ENCODE peak calls at places on chromosome 14, in nine cellular contexts. Q is left colon; L is kidney tubule cell; S is HCEC 1CT; Y is EH; P is ureter; A is head of caudate nucleus; C is Panc1; F is naive thymus-derived CD4-positive, alpha-beta T cell. R is an unnamed sample.

GRCh38 chr14:22505751-22506710 is 83.0 kb downstream of the DAD1 start:
- DNase-seq in S (no peak), C (no peak), P (no peak), Y (no peak), L (no peak), Q (no peak), A (no peak), F (no peak), R (no peak)

GRCh38 chr14:104387385-104388010 is 192.1 kb upstream of the C14orf180 start:
- DNase-seq in L (no peak), A (no peak), S (no peak), Y (no peak), C (no peak), Q (peak; percentile 20), P (no peak), F (no peak), R (no peak)

GRCh38 chr14:94697773-94698556 is 71.9 kb downstream of the GSC start:
- DNase-seq in A (no peak), P (no peak), Q (no peak), Y (peak; percentile 6), F (no peak), L (peak; percentile 9), S (no peak), C (no peak), R (no peak)

GRCh38 chr14:48035836-48036235 is 360.4 kb upstream of the MDGA2 start:
- DNase-seq in S (no peak), C (no peak), P (no peak), A (no peak), L (no peak), Y (no peak), Q (no peak), F (no peak), R (no peak)

GRCh38 chr14:52351561-52352491 is 37.7 kb downstream of the PTGER2 start:
- DNase-seq in A (no peak), P (no peak), L (peak; percentile 87), C (no peak), S (peak; percentile 45), Q (no peak), F (no peak), Y (peak; percentile 86), R (no peak)

GRCh38 chr14:89598548-89599186 is 181.6 kb upstream of the FOXN3 start:
- DNase-seq in P (no peak), L (peak; percentile 13), C (no peak), F (no peak), A (no peak), S (peak; percentile 16), Q (no peak), Y (peak; percentile 30), R (no peak)

GRCh38 chr14:62409909-62410308 is 635.3 kb downstream of the KCNH5 start:
- DNase-seq in Q (no peak), Y (peak; percentile 62), C (peak; percentile 15), F (no peak), A (no peak), L (no peak), P (no peak), S (peak; percentile 85), R (peak; percentile 50)

GRCh38 chr14:58770501-58770982 is 132.8 kb downstream of the DACT1 start:
- DNase-seq in Y (no peak), L (no peak), P (no peak), F (no peak), Q (peak; percentile 45), S (no peak), C (no peak), A (no peak), R (no peak)

GRCh38 chr14:93643676-93644075 is 144.6 kb downstream of the PRIMA1 start:
- DNase-seq in Y (no peak), F (no peak), C (no peak), S (no peak), Q (no peak), A (no peak), P (no peak), L (no peak), R (no peak)

GRCh38 chr14:101440511-101440910 is 120.8 kb upstream of the DIO3 start:
- DNase-seq in F (no peak), C (no peak), A (no peak), Y (no peak), L (no peak), S (no peak), P (no peak), Q (no peak), R (no peak)

GRCh38 chr14:78425782-78426181 is 255.6 kb downstream of the NRXN3 start:
- DNase-seq in C (no peak), Q (no peak), L (no peak), S (no peak), P (no peak), A (no peak), F (no peak), Y (no peak), R (no peak)

GRCh38 chr14:53412819-53413664 is 259.9 kb upstream of the DDHD1 start:
- DNase-seq in L (peak; percentile 8), F (no peak), Q (no peak), Y (peak; percentile 35), P (no peak), A (no peak), S (peak; percentile 15), C (peak; percentile 2), R (peak; percentile 24)

GRCh38 chr14:22231022-22231421 is 358.0 kb downstream of the DAD1 start:
- DNase-seq in S (no peak), L (no peak), Y (no peak), C (no peak), P (no peak), F (peak; percentile 8), A (no peak), Q (no peak), R (no peak)

GRCh38 chr14:76034566-76034965 is 49.0 kb downstream of the IFT43 start:
- DNase-seq in F (no peak), Q (no peak), Y (peak; percentile 13), S (no peak), A (no peak), L (no peak), P (no peak), C (no peak), R (no peak)

GRCh38 chr14:61589691-61590521 is 105.4 kb upstream of the HIF1A start:
- DNase-seq in C (no peak), A (no peak), Q (no peak), S (no peak), Y (no peak), F (no peak), L (peak; percentile 46), P (no peak), R (no peak)

GRCh38 chr14:59511916-59512530 is 27.7 kb downstream of the JKAMP start:
- DNase-seq in F (no peak), P (no peak), C (no peak), S (no peak), A (peak; percentile 22), L (peak; percentile 60), Y (no peak), Q (no peak), R (peak; percentile 40)

GRCh38 chr14:19874842-19875241 is at the start of gene OR4K2:
- DNase-seq in C (no peak), S (no peak), Q (no peak), L (no peak), F (no peak), A (no peak), Y (no peak), P (no peak), R (no peak)

GRCh38 chr14:94164685-94165431 is 9.3 kb upstream of the PPP4R4 start:
- DNase-seq in A (peak; percentile 81), C (no peak), L (no peak), P (no peak), Y (no peak), F (no peak), S (no peak), Q (no peak), R (no peak)

GRCh38 chr14:74571901-74572828 is 39.9 kb downstream of the LTBP2 start:
- DNase-seq in Y (peak; percentile 99), C (peak; percentile 75), F (no peak), Q (no peak), L (peak; percentile 100), P (no peak), S (peak; percentile 100), A (peak; percentile 46), R (peak; percentile 98)

GRCh38 chr14:68230941-68231717 is 411.6 kb downstream of the RAD51B start:
- DNase-seq in Y (peak; percentile 74), A (no peak), S (peak; percentile 80), Q (no peak), P (no peak), L (peak; percentile 46), C (no peak), F (no peak), R (peak; percentile 46)

GRCh38 chr14:32109676-32110075 is 32.6 kb downstream of the ARHGAP5 start:
- DNase-seq in L (peak; percentile 38), F (no peak), Q (no peak), A (no peak), S (peak; percentile 91), P (no peak), C (no peak), Y (peak; percentile 90), R (no peak)

GRCh38 chr14:22095845-22096510 is 422.4 kb upstream of the OR4E1 start:
- DNase-seq in A (no peak), C (no peak), P (no peak), S (no peak), Q (no peak), F (peak; percentile 45), L (no peak), Y (no peak), R (peak; percentile 16)

GRCh38 chr14:69354383-69355154 is 43.5 kb downstream of the ERH start:
- DNase-seq in A (peak; percentile 42), Q (peak; percentile 71), P (peak; percentile 58), Y (no peak), L (peak; percentile 69), F (peak; percentile 44), S (no peak), C (no peak), R (no peak)

GRCh38 chr14:77214216-77214615 is 32.6 kb downstream of the TMEM63C start:
- DNase-seq in F (no peak), P (no peak), S (no peak), A (no peak), L (no peak), C (no peak), Y (no peak), Q (no peak), R (no peak)

GRCh38 chr14:55160989-55161388 is 30.4 kb downstream of the DLGAP5 start:
- DNase-seq in C (peak; percentile 2), F (no peak), Y (peak; percentile 64), A (no peak), P (no peak), Q (no peak), L (peak; percentile 43), S (peak; percentile 43), R (peak; percentile 53)

GRCh38 chr14:92982941-92983340 is 60.0 kb downstream of the CHGA start:
- DNase-seq in A (no peak), C (no peak), L (peak; percentile 55), P (no peak), Q (no peak), F (no peak), Y (no peak), S (no peak), R (no peak)

GRCh38 chr14:68349900-68350323 is 443.0 kb downstream of the ZFP36L1 start:
- DNase-seq in A (no peak), P (no peak), Y (no peak), F (no peak), C (no peak), S (no peak), L (no peak), Q (no peak), R (peak; percentile 43)